ENCODE peak calls at places on chromosomes 2 and 18, in nine cellular contexts. I, S, M, K, D, Q, V, R and U are unnamed samples.

GRCh38 chr2:205680067-205680466 is 2.2 kb upstream of the NRP2 start:
- DNase-seq in S (peak), M (no peak), Q (peak), D (no peak), R (peak), I (peak), K (peak), V (peak), U (peak)

GRCh38 chr18:35441857-35442595 is 55.7 kb downstream of the INO80C start:
- DNase-seq in M (no peak), D (no peak), I (no peak), R (no peak), V (no peak), Q (no peak), K (no peak), S (no peak), U (peak)

GRCh38 chr18:50836521-50836957 is 16.7 kb upstream of the MRO start:
- DNase-seq in M (no peak), R (no peak), S (no peak), K (no peak), V (no peak), D (no peak), I (peak), Q (no peak), U (peak)

GRCh38 chr2:88669371-88670214 is 21.9 kb upstream of the RPIA start:
- DNase-seq in Q (peak), R (no peak), V (peak), M (no peak), I (peak), S (peak), K (peak), D (no peak), U (peak)

GRCh38 chr2:119063146-119063545 is 95.4 kb downstream of the C1QL2 start:
- DNase-seq in R (no peak), M (no peak), I (no peak), D (no peak), Q (no peak), V (no peak), K (no peak), S (no peak), U (no peak)

GRCh38 chr2:70467831-70468810 is 85.5 kb downstream of the TGFA start:
- DNase-seq in Q (no peak), S (no peak), K (no peak), D (no peak), V (no peak), I (no peak), R (peak), M (no peak), U (no peak)

GRCh38 chr2:42569116-42569711 is 782 bp downstream of the MTA3 start:
- DNase-seq in S (peak), K (no peak), D (no peak), Q (peak), M (peak), R (no peak), I (peak), V (peak), U (peak)

GRCh38 chr2:205903549-205904129 is 182.3 kb downstream of the INO80D start:
- DNase-seq in S (peak), R (no peak), I (peak), M (peak), K (peak), D (no peak), Q (no peak), V (no peak), U (no peak)

GRCh38 chr2:136384541-136385303 is 266.8 kb upstream of the CXCR4 start:
- DNase-seq in K (peak), M (no peak), I (peak), S (peak), R (no peak), D (no peak), V (peak), Q (peak), U (no peak)

GRCh38 chr2:231387904-231388724 is 7.4 kb upstream of the B3GNT7 start:
- DNase-seq in K (peak), R (no peak), I (peak), M (no peak), D (no peak), V (no peak), S (no peak), Q (no peak), U (peak)

GRCh38 chr2:46967990-46968647 is 52.5 kb upstream of the MCFD2 start:
- DNase-seq in S (no peak), I (peak), K (no peak), D (no peak), Q (no peak), R (no peak), M (no peak), V (no peak), U (peak)

GRCh38 chr2:207616185-207616584 is 9.0 kb downstream of the METTL21A start:
- DNase-seq in Q (no peak), S (no peak), R (no peak), D (no peak), M (no peak), K (no peak), I (peak), V (no peak), U (peak)

GRCh38 chr2:151619337-151619989 is 114.8 kb downstream of the NEB start:
- DNase-seq in R (no peak), S (no peak), I (peak), M (no peak), V (no peak), D (no peak), K (no peak), Q (no peak), U (no peak)

GRCh38 chr2:9967053-9967775 is 15.7 kb downstream of the GRHL1 start:
- DNase-seq in V (no peak), K (no peak), S (peak), M (no peak), R (no peak), Q (no peak), I (no peak), D (no peak), U (peak)